ENCODE peak calls at places on chromosomes 7 and 10, in six cellular contexts. One of them, this sample, is unnamed.

GRCh38 chr10:17533731-17534130 is 79.3 kb upstream of the ST8SIA6 start:
- DNase-seq in psoas muscle: no peak
- DNase-seq in vagina: no peak
- DNase-seq in cardiac muscle cell: no peak
- DNase-seq in GM23338: no peak
- DNase-seq in lower lobe of right lung: no peak
- DNase-seq in this sample: no peak

GRCh38 chr7:129925416-129926002 is 27.3 kb downstream of the UBE2H start:
- DNase-seq in psoas muscle: no peak
- DNase-seq in vagina: no peak
- DNase-seq in cardiac muscle cell: no peak
- DNase-seq in GM23338: no peak
- DNase-seq in lower lobe of right lung: no peak
- DNase-seq in this sample: no peak

GRCh38 chr7:26789481-26790175 is 74.8 kb downstream of the SKAP2 start:
- DNase-seq in psoas muscle: no peak
- DNase-seq in vagina: no peak
- DNase-seq in cardiac muscle cell: no peak
- DNase-seq in GM23338: no peak
- DNase-seq in lower lobe of right lung: no peak
- DNase-seq in this sample: no peak

GRCh38 chr7:41796331-41796730 is 93.4 kb upstream of the INHBA start:
- DNase-seq in psoas muscle: no peak
- DNase-seq in vagina: no peak
- DNase-seq in cardiac muscle cell: no peak
- DNase-seq in GM23338: no peak
- DNase-seq in lower lobe of right lung: no peak
- DNase-seq in this sample: no peak

GRCh38 chr7:116258734-116259133 is 48.4 kb downstream of the TES start:
- DNase-seq in psoas muscle: no peak
- DNase-seq in vagina: no peak
- DNase-seq in cardiac muscle cell: peak; percentile 54
- DNase-seq in GM23338: peak; percentile 71
- DNase-seq in lower lobe of right lung: no peak
- DNase-seq in this sample: no peak

GRCh38 chr7:143882611-143883078 is 19.3 kb downstream of the TCAF1 start:
- DNase-seq in psoas muscle: peak; percentile 85
- DNase-seq in vagina: no peak
- DNase-seq in cardiac muscle cell: peak; percentile 85
- DNase-seq in GM23338: peak; percentile 49
- DNase-seq in lower lobe of right lung: peak; percentile 60
- DNase-seq in this sample: no peak

GRCh38 chr10:123666318-123667291 is at the start of gene GPR26:
- DNase-seq in psoas muscle: no peak
- DNase-seq in vagina: no peak
- DNase-seq in cardiac muscle cell: peak; percentile 83
- DNase-seq in GM23338: peak; percentile 81
- DNase-seq in lower lobe of right lung: no peak
- DNase-seq in this sample: no peak

GRCh38 chr10:79139124-79139835 is 70.5 kb downstream of the ZMIZ1 start:
- DNase-seq in psoas muscle: peak; percentile 88
- DNase-seq in vagina: no peak
- DNase-seq in cardiac muscle cell: peak; percentile 93
- DNase-seq in GM23338: no peak
- DNase-seq in lower lobe of right lung: peak; percentile 69
- DNase-seq in this sample: no peak

GRCh38 chr10:61397175-61397986 is 55.8 kb downstream of the TMEM26 start:
- DNase-seq in psoas muscle: no peak
- DNase-seq in vagina: no peak
- DNase-seq in cardiac muscle cell: no peak
- DNase-seq in GM23338: no peak
- DNase-seq in lower lobe of right lung: no peak
- DNase-seq in this sample: no peak

GRCh38 chr7:128055668-128056067 is 24.4 kb upstream of the LRRC4 start:
- DNase-seq in psoas muscle: no peak
- DNase-seq in vagina: no peak
- DNase-seq in cardiac muscle cell: no peak
- DNase-seq in GM23338: no peak
- DNase-seq in lower lobe of right lung: no peak
- DNase-seq in this sample: no peak

GRCh38 chr7:133376514-133376913 is 123.6 kb downstream of the EXOC4 start:
- DNase-seq in psoas muscle: no peak
- DNase-seq in vagina: no peak
- DNase-seq in cardiac muscle cell: no peak
- DNase-seq in GM23338: no peak
- DNase-seq in lower lobe of right lung: no peak
- DNase-seq in this sample: no peak

GRCh38 chr10:102701272-102701671 is 12.9 kb downstream of the ARL3 start:
- DNase-seq in psoas muscle: no peak
- DNase-seq in vagina: no peak
- DNase-seq in cardiac muscle cell: no peak
- DNase-seq in GM23338: no peak
- DNase-seq in lower lobe of right lung: no peak
- DNase-seq in this sample: no peak

GRCh38 chr10:14617125-14617524 is 157.6 kb downstream of the FAM107B start:
- DNase-seq in psoas muscle: no peak
- DNase-seq in vagina: no peak
- DNase-seq in cardiac muscle cell: no peak
- DNase-seq in GM23338: no peak
- DNase-seq in lower lobe of right lung: no peak
- DNase-seq in this sample: no peak

GRCh38 chr10:29839826-29840515 is 205.2 kb upstream of the SVIL start:
- DNase-seq in psoas muscle: no peak
- DNase-seq in vagina: peak; percentile 95
- DNase-seq in cardiac muscle cell: no peak
- DNase-seq in GM23338: peak; percentile 71
- DNase-seq in lower lobe of right lung: peak; percentile 70
- DNase-seq in this sample: peak; percentile 99

GRCh38 chr7:140214075-140214684 is 37.4 kb upstream of the KDM7A start:
- DNase-seq in psoas muscle: no peak
- DNase-seq in vagina: no peak
- DNase-seq in cardiac muscle cell: no peak
- DNase-seq in GM23338: no peak
- DNase-seq in lower lobe of right lung: peak; percentile 55
- DNase-seq in this sample: peak; percentile 63

GRCh38 chr7:141291541-141291940 is 217.7 kb downstream of the TMEM178B start:
- DNase-seq in psoas muscle: no peak
- DNase-seq in vagina: no peak
- DNase-seq in cardiac muscle cell: no peak
- DNase-seq in GM23338: no peak
- DNase-seq in lower lobe of right lung: no peak
- DNase-seq in this sample: no peak

GRCh38 chr10:91617073-91617580 is 15.7 kb downstream of the PPP1R3C start:
- DNase-seq in psoas muscle: no peak
- DNase-seq in vagina: no peak
- DNase-seq in cardiac muscle cell: no peak
- DNase-seq in GM23338: no peak
- DNase-seq in lower lobe of right lung: no peak
- DNase-seq in this sample: peak; percentile 86

GRCh38 chr10:93376372-93377296 is 105.5 kb downstream of the MYOF start:
- DNase-seq in psoas muscle: no peak
- DNase-seq in vagina: no peak
- DNase-seq in cardiac muscle cell: peak; percentile 81
- DNase-seq in GM23338: peak; percentile 84
- DNase-seq in lower lobe of right lung: no peak
- DNase-seq in this sample: peak; percentile 65

GRCh38 chr10:77649333-77650331 is 12.0 kb upstream of the KCNMA1 start:
- DNase-seq in psoas muscle: no peak
- DNase-seq in vagina: no peak
- DNase-seq in cardiac muscle cell: no peak
- DNase-seq in GM23338: peak; percentile 34
- DNase-seq in lower lobe of right lung: no peak
- DNase-seq in this sample: no peak

GRCh38 chr10:102120987-102121738 is 995 bp upstream of the LDB1 start:
- DNase-seq in psoas muscle: peak; percentile 73
- DNase-seq in vagina: peak; percentile 98
- DNase-seq in cardiac muscle cell: peak; percentile 74
- DNase-seq in GM23338: peak; percentile 98
- DNase-seq in lower lobe of right lung: peak; percentile 59
- DNase-seq in this sample: no peak

GRCh38 chr10:58830748-58831147 is 318.1 kb downstream of the BICC1 start:
- DNase-seq in psoas muscle: no peak
- DNase-seq in vagina: no peak
- DNase-seq in cardiac muscle cell: no peak
- DNase-seq in GM23338: no peak
- DNase-seq in lower lobe of right lung: no peak
- DNase-seq in this sample: no peak

GRCh38 chr10:58839771-58840170 is 327.1 kb downstream of the BICC1 start:
- DNase-seq in psoas muscle: no peak
- DNase-seq in vagina: no peak
- DNase-seq in cardiac muscle cell: no peak
- DNase-seq in GM23338: no peak
- DNase-seq in lower lobe of right lung: no peak
- DNase-seq in this sample: no peak

GRCh38 chr10:58836991-58837390 is 324.3 kb downstream of the BICC1 start:
- DNase-seq in psoas muscle: no peak
- DNase-seq in vagina: no peak
- DNase-seq in cardiac muscle cell: no peak
- DNase-seq in GM23338: no peak
- DNase-seq in lower lobe of right lung: no peak
- DNase-seq in this sample: no peak

GRCh38 chr10:58829839-58830238 is 317.2 kb downstream of the BICC1 start:
- DNase-seq in psoas muscle: no peak
- DNase-seq in vagina: no peak
- DNase-seq in cardiac muscle cell: no peak
- DNase-seq in GM23338: no peak
- DNase-seq in lower lobe of right lung: no peak
- DNase-seq in this sample: no peak

GRCh38 chr10:58834093-58834674 is 321.5 kb downstream of the BICC1 start:
- DNase-seq in psoas muscle: no peak
- DNase-seq in vagina: no peak
- DNase-seq in cardiac muscle cell: no peak
- DNase-seq in GM23338: no peak
- DNase-seq in lower lobe of right lung: no peak
- DNase-seq in this sample: no peak
- H3K27ac ChIP-seq in psoas muscle: no peak overlapping the region
- H3K27ac ChIP-seq in vagina: no peak overlapping the region
- H3K27ac ChIP-seq in cardiac muscle cell: no peak overlapping the region
- H3K27ac ChIP-seq in GM23338: no peak overlapping the region
- H3K27ac ChIP-seq in lower lobe of right lung: no peak overlapping the region
- H3K27ac ChIP-seq in this sample: no peak overlapping the region

DNA sequence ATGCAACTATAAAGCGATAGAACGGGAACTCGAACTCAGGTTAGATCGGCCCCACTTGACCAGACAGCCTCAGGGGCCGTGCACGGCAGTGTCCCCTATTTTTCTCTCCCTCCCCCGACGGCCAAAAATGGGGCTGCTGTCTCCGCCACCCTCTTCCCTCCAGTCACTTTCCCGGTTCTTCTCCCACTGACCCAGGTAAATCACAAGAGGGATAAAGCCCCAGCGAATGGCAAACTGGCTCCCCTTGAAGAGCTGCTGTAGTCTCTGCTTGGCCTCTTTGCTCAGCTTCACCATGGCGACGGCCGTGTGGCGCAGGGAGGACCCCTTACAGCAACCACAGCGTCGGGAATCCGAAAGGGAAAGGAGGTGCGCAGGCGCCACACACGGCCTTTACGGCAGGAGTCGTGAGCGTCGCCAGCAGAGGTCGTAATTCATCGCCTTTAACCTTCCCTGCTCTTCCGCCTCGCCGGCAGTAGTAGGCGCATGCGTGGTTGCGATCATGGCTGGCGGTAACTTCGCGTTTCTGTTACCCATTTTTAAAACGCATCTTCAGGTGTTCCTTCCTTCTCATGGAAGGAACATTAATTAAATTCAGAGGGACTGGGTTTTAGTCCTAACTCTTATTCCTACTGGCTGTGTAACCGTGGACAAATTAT is at the start of gene TOMM7:
- DNase-seq in psoas muscle: peak; percentile 96
- DNase-seq in vagina: peak; percentile 91
- DNase-seq in cardiac muscle cell: peak; percentile 98
- DNase-seq in GM23338: peak; percentile 99
- DNase-seq in lower lobe of right lung: peak; percentile 93
- DNase-seq in this sample: peak; percentile 90
- TF ChIP-seq CTCF in psoas muscle: peak; percentile 55
- TF ChIP-seq CTCF in vagina: peak; percentile 64
- TF ChIP-seq CTCF in cardiac muscle cell: peak; percentile 24
- TF ChIP-seq CTCF in GM23338: no peak
- TF ChIP-seq CTCF in lower lobe of right lung: peak; percentile 52
- TF ChIP-seq CTCF in this sample: peak; percentile 68

GRCh38 chr7:4711634-4712033 is 29.5 kb downstream of the FOXK1 start:
- DNase-seq in psoas muscle: no peak
- DNase-seq in vagina: no peak
- DNase-seq in cardiac muscle cell: no peak
- DNase-seq in GM23338: no peak
- DNase-seq in lower lobe of right lung: no peak
- DNase-seq in this sample: no peak

GRCh38 chr7:4707980-4708411 is 25.9 kb downstream of the FOXK1 start:
- DNase-seq in psoas muscle: no peak
- DNase-seq in vagina: no peak
- DNase-seq in cardiac muscle cell: no peak
- DNase-seq in GM23338: peak; percentile 97
- DNase-seq in lower lobe of right lung: no peak
- DNase-seq in this sample: no peak

GRCh38 chr7:4707134-4707651 is 25.1 kb downstream of the FOXK1 start:
- DNase-seq in psoas muscle: no peak
- DNase-seq in vagina: no peak
- DNase-seq in cardiac muscle cell: no peak
- DNase-seq in GM23338: peak; percentile 93
- DNase-seq in lower lobe of right lung: no peak
- DNase-seq in this sample: no peak

GRCh38 chr7:4711093-4711492 is 29.0 kb downstream of the FOXK1 start:
- DNase-seq in psoas muscle: no peak
- DNase-seq in vagina: no peak
- DNase-seq in cardiac muscle cell: no peak
- DNase-seq in GM23338: no peak
- DNase-seq in lower lobe of right lung: no peak
- DNase-seq in this sample: no peak

DNA sequence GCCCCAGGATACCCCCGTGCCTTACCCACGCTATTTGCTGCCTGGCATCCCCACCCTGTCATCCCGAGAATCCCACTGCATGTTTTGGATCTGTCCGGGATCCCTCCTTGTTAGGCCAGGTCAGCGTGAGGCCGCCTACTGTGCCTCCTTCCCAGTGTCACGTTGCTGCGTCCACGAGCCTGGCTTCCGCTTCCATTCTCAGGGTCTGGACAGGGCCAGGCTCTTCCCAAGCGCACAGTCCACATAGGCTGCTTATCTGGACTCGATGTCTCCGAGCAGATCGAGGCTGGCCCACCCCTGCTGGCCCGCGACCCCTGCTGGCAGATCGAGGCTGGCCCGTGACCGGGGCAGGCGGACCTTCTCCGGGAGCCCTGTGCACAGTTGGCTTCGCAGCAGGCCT is 27.1 kb downstream of the FOXK1 start:
- DNase-seq in psoas muscle: no peak
- DNase-seq in vagina: no peak
- DNase-seq in cardiac muscle cell: no peak
- DNase-seq in GM23338: peak; percentile 32
- DNase-seq in lower lobe of right lung: no peak
- DNase-seq in this sample: no peak
- H3K4me1 ChIP-seq in psoas muscle: peaks cover 19% of the 10 kb centered on the region
- H3K4me1 ChIP-seq in vagina: peaks cover 57% of the 10 kb centered on the region
- H3K4me1 ChIP-seq in cardiac muscle cell: peaks cover 24% of the 10 kb centered on the region
- H3K4me1 ChIP-seq in GM23338: peaks cover 20% of the 10 kb centered on the region
- H3K4me1 ChIP-seq in lower lobe of right lung: peaks cover 55% of the 10 kb centered on the region
- H3K4me1 ChIP-seq in this sample: no peaks in the 10 kb centered on the region

DNA sequence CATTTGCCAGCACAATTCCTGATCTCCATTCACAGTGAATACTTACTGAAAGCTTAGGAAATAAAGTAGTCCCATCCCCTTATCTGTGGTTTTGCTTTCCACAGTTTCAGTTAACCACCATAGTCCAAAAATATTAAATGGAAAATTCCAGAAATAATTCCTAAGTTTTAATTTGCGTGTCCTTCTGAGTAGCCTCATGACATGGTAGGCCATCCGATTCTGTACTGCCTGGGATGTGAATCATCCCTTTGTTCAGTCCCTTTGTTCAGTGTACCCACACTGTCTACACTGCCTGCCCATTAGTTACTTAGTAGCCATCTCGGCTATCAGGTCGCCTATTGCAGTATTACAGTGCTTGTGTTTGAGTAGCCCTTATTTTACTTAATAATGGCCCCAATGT is 14.2 kb downstream of the RAB11FIP2 start:
- DNase-seq in psoas muscle: no peak
- DNase-seq in vagina: no peak
- DNase-seq in cardiac muscle cell: no peak
- DNase-seq in GM23338: no peak
- DNase-seq in lower lobe of right lung: no peak
- DNase-seq in this sample: no peak
- H3K27ac ChIP-seq in psoas muscle: no peak overlapping the region
- H3K27ac ChIP-seq in vagina: no peak overlapping the region
- H3K27ac ChIP-seq in cardiac muscle cell: no peak overlapping the region
- H3K27ac ChIP-seq in GM23338: no peak overlapping the region
- H3K27ac ChIP-seq in lower lobe of right lung: no peak overlapping the region
- H3K27ac ChIP-seq in this sample: no peak overlapping the region